ENCODE peak calls at places on chromosome 11, in four cellular contexts. One of them, this sample, is unnamed.
A peak's percentile ranks its signal among the peaks of the same experiment; 100 is the strongest.

GRCh38 chr11:130738618-130739017 is 177.7 kb downstream of the SNX19 start:
- DNase-seq in neural crest cell: no peak
- DNase-seq in stimulated activated naive CD4-positive, alpha-beta T cell: no peak
- DNase-seq in type B pancreatic cell: no peak
- DNase-seq in this sample: no peak

GRCh38 chr11:19380375-19380774 is 139.6 kb upstream of the E2F8 start:
- DNase-seq in neural crest cell: no peak
- DNase-seq in stimulated activated naive CD4-positive, alpha-beta T cell: no peak
- DNase-seq in type B pancreatic cell: no peak
- DNase-seq in this sample: no peak

GRCh38 chr11:118111019-118111743 is 24.4 kb upstream of the SMIM35 start:
- DNase-seq in neural crest cell: no peak
- DNase-seq in stimulated activated naive CD4-positive, alpha-beta T cell: no peak
- DNase-seq in type B pancreatic cell: no peak
- DNase-seq in this sample: no peak

GRCh38 chr11:14078941-14079522 is 116.5 kb downstream of the SPON1 start:
- DNase-seq in neural crest cell: no peak
- DNase-seq in stimulated activated naive CD4-positive, alpha-beta T cell: no peak
- DNase-seq in type B pancreatic cell: no peak
- DNase-seq in this sample: no peak

GRCh38 chr11:94706211-94706610 is 61.9 kb upstream of the AMOTL1 start:
- DNase-seq in neural crest cell: no peak
- DNase-seq in stimulated activated naive CD4-positive, alpha-beta T cell: no peak
- DNase-seq in type B pancreatic cell: no peak
- DNase-seq in this sample: no peak

GRCh38 chr11:61507962-61508824 is at the start of gene LRRC10B:
- DNase-seq in neural crest cell: peak; percentile 49
- DNase-seq in stimulated activated naive CD4-positive, alpha-beta T cell: no peak
- DNase-seq in type B pancreatic cell: peak; percentile 80
- DNase-seq in this sample: peak; percentile 94

GRCh38 chr11:34492806-34493414 is 20.7 kb downstream of the ELF5 start:
- DNase-seq in neural crest cell: peak; percentile 72
- DNase-seq in stimulated activated naive CD4-positive, alpha-beta T cell: no peak
- DNase-seq in type B pancreatic cell: no peak
- DNase-seq in this sample: peak; percentile 42

GRCh38 chr11:68685656-68686380 is 1.5 kb downstream of the GAL start:
- DNase-seq in neural crest cell: no peak
- DNase-seq in stimulated activated naive CD4-positive, alpha-beta T cell: no peak
- DNase-seq in type B pancreatic cell: no peak
- DNase-seq in this sample: no peak

GRCh38 chr11:64090811-64091516 is 55.2 kb downstream of the FLRT1 start:
- DNase-seq in neural crest cell: peak; percentile 37
- DNase-seq in stimulated activated naive CD4-positive, alpha-beta T cell: no peak
- DNase-seq in type B pancreatic cell: no peak
- DNase-seq in this sample: no peak

GRCh38 chr11:71946144-71946571 is 17.3 kb downstream of the RNF121 start:
- DNase-seq in neural crest cell: no peak
- DNase-seq in stimulated activated naive CD4-positive, alpha-beta T cell: no peak
- DNase-seq in type B pancreatic cell: no peak
- DNase-seq in this sample: no peak

GRCh38 chr11:48107188-48107704 is 109.4 kb upstream of the OR4B1 start:
- DNase-seq in neural crest cell: no peak
- DNase-seq in stimulated activated naive CD4-positive, alpha-beta T cell: no peak
- DNase-seq in type B pancreatic cell: no peak
- DNase-seq in this sample: no peak

GRCh38 chr11:2266586-2267305 is 3.6 kb downstream of the ASCL2 start:
- DNase-seq in neural crest cell: no peak
- DNase-seq in stimulated activated naive CD4-positive, alpha-beta T cell: no peak
- DNase-seq in type B pancreatic cell: no peak
- DNase-seq in this sample: no peak

GRCh38 chr11:44880953-44881352 is 69.7 kb downstream of the TP53I11 start:
- DNase-seq in neural crest cell: no peak
- DNase-seq in stimulated activated naive CD4-positive, alpha-beta T cell: no peak
- DNase-seq in type B pancreatic cell: no peak
- DNase-seq in this sample: no peak

GRCh38 chr11:129995163-129995562 is 7.5 kb downstream of the PRDM10 start:
- DNase-seq in neural crest cell: no peak
- DNase-seq in stimulated activated naive CD4-positive, alpha-beta T cell: no peak
- DNase-seq in type B pancreatic cell: no peak
- DNase-seq in this sample: no peak

GRCh38 chr11:36508743-36509142 is 1.3 kb downstream of the TRAF6 start:
- DNase-seq in neural crest cell: no peak
- DNase-seq in stimulated activated naive CD4-positive, alpha-beta T cell: no peak
- DNase-seq in type B pancreatic cell: no peak
- DNase-seq in this sample: no peak

GRCh38 chr11:119373917-119374631 is 7.4 kb downstream of the USP2 start:
- DNase-seq in neural crest cell: peak; percentile 82
- DNase-seq in stimulated activated naive CD4-positive, alpha-beta T cell: peak; percentile 5
- DNase-seq in type B pancreatic cell: no peak
- DNase-seq in this sample: peak; percentile 83

GRCh38 chr11:73389134-73389525 is 12.9 kb downstream of the RELT start:
- DNase-seq in neural crest cell: no peak
- DNase-seq in stimulated activated naive CD4-positive, alpha-beta T cell: no peak
- DNase-seq in type B pancreatic cell: no peak
- DNase-seq in this sample: no peak

GRCh38 chr11:106724293-106724892 is 293.9 kb downstream of the GUCY1A2 start:
- DNase-seq in neural crest cell: no peak
- DNase-seq in stimulated activated naive CD4-positive, alpha-beta T cell: no peak
- DNase-seq in type B pancreatic cell: no peak
- DNase-seq in this sample: no peak

GRCh38 chr11:7530013-7530412 is 16.2 kb downstream of the PPFIBP2 start:
- DNase-seq in neural crest cell: no peak
- DNase-seq in stimulated activated naive CD4-positive, alpha-beta T cell: no peak
- DNase-seq in type B pancreatic cell: no peak
- DNase-seq in this sample: no peak

GRCh38 chr11:76667271-76667818 is 3.2 kb downstream of the LRRC32 start:
- DNase-seq in neural crest cell: no peak
- DNase-seq in stimulated activated naive CD4-positive, alpha-beta T cell: no peak
- DNase-seq in type B pancreatic cell: no peak
- DNase-seq in this sample: no peak

GRCh38 chr11:10604340-10604748 is 35.9 kb upstream of the LYVE1 start:
- DNase-seq in neural crest cell: no peak
- DNase-seq in stimulated activated naive CD4-positive, alpha-beta T cell: no peak
- DNase-seq in type B pancreatic cell: no peak
- DNase-seq in this sample: no peak

GRCh38 chr11:75802913-75803820 is 11.8 kb upstream of the UVRAG start:
- DNase-seq in neural crest cell: peak; percentile 83
- DNase-seq in stimulated activated naive CD4-positive, alpha-beta T cell: peak; percentile 45
- DNase-seq in type B pancreatic cell: no peak
- DNase-seq in this sample: peak; percentile 59

GRCh38 chr11:64536997-64537396 is 54.0 kb upstream of the SLC22A12 start:
- DNase-seq in neural crest cell: no peak
- DNase-seq in stimulated activated naive CD4-positive, alpha-beta T cell: no peak
- DNase-seq in type B pancreatic cell: no peak
- DNase-seq in this sample: no peak

GRCh38 chr11:64489831-64490441 is 101.1 kb upstream of the SLC22A12 start:
- DNase-seq in neural crest cell: peak; percentile 76
- DNase-seq in stimulated activated naive CD4-positive, alpha-beta T cell: no peak
- DNase-seq in type B pancreatic cell: no peak
- DNase-seq in this sample: peak; percentile 58

GRCh38 chr11:120432056-120433018 is 79.2 kb upstream of the GRIK4 start:
- DNase-seq in neural crest cell: no peak
- DNase-seq in stimulated activated naive CD4-positive, alpha-beta T cell: no peak
- DNase-seq in type B pancreatic cell: no peak
- DNase-seq in this sample: no peak

GRCh38 chr11:75087319-75088055 is 9.2 kb downstream of the OR2AT4 start:
- DNase-seq in neural crest cell: no peak
- DNase-seq in stimulated activated naive CD4-positive, alpha-beta T cell: no peak
- DNase-seq in type B pancreatic cell: no peak
- DNase-seq in this sample: no peak

GRCh38 chr11:106420048-106420665 is 342.7 kb downstream of the AASDHPPT start:
- DNase-seq in neural crest cell: no peak
- DNase-seq in stimulated activated naive CD4-positive, alpha-beta T cell: no peak
- DNase-seq in type B pancreatic cell: no peak
- DNase-seq in this sample: no peak

GRCh38 chr11:39541945-39542351 is 1917.5 kb downstream of the LRRC4C start:
- DNase-seq in neural crest cell: no peak
- DNase-seq in stimulated activated naive CD4-positive, alpha-beta T cell: no peak
- DNase-seq in type B pancreatic cell: no peak
- DNase-seq in this sample: peak; percentile 3

GRCh38 chr11:58075781-58076180 is 45.0 kb downstream of the OR6Q1 start:
- DNase-seq in neural crest cell: no peak
- DNase-seq in stimulated activated naive CD4-positive, alpha-beta T cell: no peak
- DNase-seq in type B pancreatic cell: no peak
- DNase-seq in this sample: no peak

GRCh38 chr11:110279881-110280280 is 16.5 kb downstream of the RDX start:
- DNase-seq in neural crest cell: no peak
- DNase-seq in stimulated activated naive CD4-positive, alpha-beta T cell: no peak
- DNase-seq in type B pancreatic cell: no peak
- DNase-seq in this sample: no peak

This sample was measured in HuH-7.